ENCODE peak calls at places on chromosome 10, in five cellular contexts. One of them, this sample, is unnamed.

GRCh38 chr10:62503871-62504270 is 129.7 kb downstream of the ZNF365 start:
- DNase-seq in K562: no peak
- DNase-seq in HepG2: no peak
- DNase-seq in SK-N-SH: no peak
- DNase-seq in GM12878: no peak
- DNase-seq in this sample: no peak

GRCh38 chr10:19493917-19494316 is 322.3 kb upstream of the PLXDC2 start:
- DNase-seq in K562: no peak
- DNase-seq in HepG2: no peak
- DNase-seq in SK-N-SH: no peak
- DNase-seq in GM12878: no peak
- DNase-seq in this sample: no peak

GRCh38 chr10:114501650-114502049 is 97.3 kb upstream of the AFAP1L2 start:
- DNase-seq in K562: no peak
- DNase-seq in HepG2: no peak
- DNase-seq in SK-N-SH: no peak
- DNase-seq in GM12878: no peak
- DNase-seq in this sample: no peak

GRCh38 chr10:89644691-89644966 is 413 bp downstream of the PANK1 start:
- DNase-seq in K562: no peak
- DNase-seq in HepG2: no peak
- DNase-seq in SK-N-SH: no peak
- DNase-seq in GM12878: no peak
- DNase-seq in this sample: peak; percentile 41

GRCh38 chr10:49076741-49077521 is 38.4 kb downstream of the VSTM4 start:
- DNase-seq in K562: no peak
- DNase-seq in HepG2: no peak
- DNase-seq in SK-N-SH: no peak
- DNase-seq in GM12878: peak; percentile 44
- DNase-seq in this sample: no peak

GRCh38 chr10:120514035-120514620 is 57.1 kb downstream of the PLPP4 start:
- DNase-seq in K562: peak; percentile 36
- DNase-seq in HepG2: peak; percentile 24
- DNase-seq in SK-N-SH: no peak
- DNase-seq in GM12878: no peak
- DNase-seq in this sample: peak; percentile 76

GRCh38 chr10:95850791-95851190 is 57.0 kb upstream of the CC2D2B start:
- DNase-seq in K562: no peak
- DNase-seq in HepG2: no peak
- DNase-seq in SK-N-SH: no peak
- DNase-seq in GM12878: no peak
- DNase-seq in this sample: no peak

GRCh38 chr10:117318909-117319308 is 56.3 kb downstream of the PDZD8 start:
- DNase-seq in K562: no peak
- DNase-seq in HepG2: no peak
- DNase-seq in SK-N-SH: peak; percentile 5
- DNase-seq in GM12878: no peak
- DNase-seq in this sample: no peak

GRCh38 chr10:86348321-86349210 is 18.0 kb downstream of the GRID1 start:
- DNase-seq in K562: peak; percentile 14
- DNase-seq in HepG2: peak; percentile 19
- DNase-seq in SK-N-SH: peak; percentile 71
- DNase-seq in GM12878: no peak
- DNase-seq in this sample: no peak

GRCh38 chr10:5155951-5156350 is 29.0 kb downstream of the AKR1C8 start:
- DNase-seq in K562: no peak
- DNase-seq in HepG2: no peak
- DNase-seq in SK-N-SH: no peak
- DNase-seq in GM12878: no peak
- DNase-seq in this sample: no peak

GRCh38 chr10:20888620-20889337 is 8.3 kb downstream of the NEBL start:
- DNase-seq in K562: no peak
- DNase-seq in HepG2: no peak
- DNase-seq in SK-N-SH: peak; percentile 15
- DNase-seq in GM12878: no peak
- DNase-seq in this sample: no peak

GRCh38 chr10:9781681-9782080 is 1236.0 kb upstream of the CELF2 start:
- DNase-seq in K562: no peak
- DNase-seq in HepG2: no peak
- DNase-seq in SK-N-SH: no peak
- DNase-seq in GM12878: no peak
- DNase-seq in this sample: no peak

GRCh38 chr10:81426722-81427121 is 448.3 kb upstream of the NRG3 start:
- DNase-seq in K562: no peak
- DNase-seq in HepG2: no peak
- DNase-seq in SK-N-SH: no peak
- DNase-seq in GM12878: no peak
- DNase-seq in this sample: no peak

GRCh38 chr10:114920459-114920858 is 17.5 kb upstream of the TRUB1 start:
- DNase-seq in K562: no peak
- DNase-seq in HepG2: no peak
- DNase-seq in SK-N-SH: no peak
- DNase-seq in GM12878: no peak
- DNase-seq in this sample: no peak

GRCh38 chr10:124339119-124339807 is 79.5 kb downstream of the OAT start:
- DNase-seq in K562: no peak
- DNase-seq in HepG2: no peak
- DNase-seq in SK-N-SH: no peak
- DNase-seq in GM12878: no peak
- DNase-seq in this sample: no peak

GRCh38 chr10:92641492-92641891 is 48.3 kb upstream of the HHEX start:
- DNase-seq in K562: no peak
- DNase-seq in HepG2: no peak
- DNase-seq in SK-N-SH: no peak
- DNase-seq in GM12878: no peak
- DNase-seq in this sample: no peak

GRCh38 chr10:97466755-97467154 is 20.8 kb downstream of the ZDHHC16 start:
- DNase-seq in K562: no peak
- DNase-seq in HepG2: peak; percentile 59
- DNase-seq in SK-N-SH: no peak
- DNase-seq in GM12878: no peak
- DNase-seq in this sample: no peak

GRCh38 chr10:118621304-118621942 is 26.0 kb upstream of the PRLHR start:
- DNase-seq in K562: no peak
- DNase-seq in HepG2: no peak
- DNase-seq in SK-N-SH: peak; percentile 33
- DNase-seq in GM12878: no peak
- DNase-seq in this sample: no peak

GRCh38 chr10:27099448-27099847 is 846 bp downstream of the ANKRD26 start:
- DNase-seq in K562: no peak
- DNase-seq in HepG2: no peak
- DNase-seq in SK-N-SH: no peak
- DNase-seq in GM12878: no peak
- DNase-seq in this sample: no peak

DNA sequence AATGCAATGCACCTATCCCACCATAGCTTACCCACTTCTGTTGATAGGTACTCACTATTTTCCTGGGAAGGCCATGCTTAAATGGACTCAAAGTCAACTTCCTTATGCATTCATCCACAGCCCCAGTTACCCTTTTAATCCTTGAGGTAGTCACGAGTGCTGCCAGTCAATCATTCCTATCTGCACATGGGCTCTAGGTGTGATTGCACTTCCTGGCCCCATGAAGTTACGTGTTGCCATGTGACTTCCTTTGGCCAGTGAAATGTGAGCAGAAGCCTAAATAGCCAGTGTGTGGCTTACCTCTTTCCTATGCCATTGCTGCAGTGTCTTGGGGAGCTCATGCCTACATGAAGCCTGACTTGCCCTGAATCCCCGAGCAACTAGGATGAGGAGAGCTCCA is 23.5 kb upstream of the EIF5AL1 start:
- DNase-seq in K562: no peak
- DNase-seq in HepG2: no peak
- DNase-seq in SK-N-SH: no peak
- DNase-seq in GM12878: no peak
- DNase-seq in this sample: no peak
- TF ChIP-seq FOXM1 in K562: no peak
- TF ChIP-seq FOXM1 in HepG2: no peak
- TF ChIP-seq FOXM1 in SK-N-SH: no peak
- TF ChIP-seq FOXM1 in GM12878: no peak
- TF ChIP-seq FOXM1 in this sample: no peak

DNA sequence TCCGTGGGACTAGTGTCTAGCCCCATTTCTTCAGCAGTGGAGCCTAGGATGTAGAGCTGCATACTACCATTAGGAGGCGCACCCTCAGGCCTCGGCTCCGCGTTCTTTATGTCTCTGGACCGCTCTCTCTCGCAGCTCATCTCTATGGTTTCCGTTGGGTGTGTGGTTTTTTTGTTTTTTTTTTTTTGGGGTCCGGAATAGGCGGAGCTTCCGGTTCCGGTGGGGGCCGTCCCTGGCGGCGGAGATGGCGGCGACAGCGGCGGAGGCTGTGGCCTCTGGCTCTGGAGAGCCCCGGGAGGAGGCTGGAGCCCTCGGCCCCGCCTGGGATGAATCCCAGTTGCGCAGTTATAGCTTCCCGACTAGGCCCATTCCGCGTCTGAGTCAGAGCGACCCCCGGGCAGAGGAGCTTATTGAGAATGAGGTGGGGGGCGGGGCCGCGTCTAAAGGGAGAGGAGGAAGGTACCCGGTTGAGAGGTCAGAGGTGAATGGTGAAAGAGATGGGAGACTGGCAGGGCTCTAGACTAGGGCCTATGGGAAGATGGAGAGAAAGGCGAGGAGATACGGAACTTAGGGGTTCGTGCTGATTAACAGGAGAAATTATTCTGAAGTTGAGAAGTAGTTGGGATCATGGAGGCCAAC is at the start of gene HIF1AN:
- DNase-seq in K562: peak; percentile 85
- DNase-seq in HepG2: peak; percentile 94
- DNase-seq in SK-N-SH: peak; percentile 95
- DNase-seq in GM12878: peak; percentile 85
- DNase-seq in this sample: peak; percentile 95
- TF ChIP-seq FOXM1 in K562: peak; percentile 66
- TF ChIP-seq FOXM1 in HepG2: no peak
- TF ChIP-seq FOXM1 in SK-N-SH: no peak
- TF ChIP-seq FOXM1 in GM12878: peak; percentile 41
- TF ChIP-seq FOXM1 in this sample: no peak

DNA sequence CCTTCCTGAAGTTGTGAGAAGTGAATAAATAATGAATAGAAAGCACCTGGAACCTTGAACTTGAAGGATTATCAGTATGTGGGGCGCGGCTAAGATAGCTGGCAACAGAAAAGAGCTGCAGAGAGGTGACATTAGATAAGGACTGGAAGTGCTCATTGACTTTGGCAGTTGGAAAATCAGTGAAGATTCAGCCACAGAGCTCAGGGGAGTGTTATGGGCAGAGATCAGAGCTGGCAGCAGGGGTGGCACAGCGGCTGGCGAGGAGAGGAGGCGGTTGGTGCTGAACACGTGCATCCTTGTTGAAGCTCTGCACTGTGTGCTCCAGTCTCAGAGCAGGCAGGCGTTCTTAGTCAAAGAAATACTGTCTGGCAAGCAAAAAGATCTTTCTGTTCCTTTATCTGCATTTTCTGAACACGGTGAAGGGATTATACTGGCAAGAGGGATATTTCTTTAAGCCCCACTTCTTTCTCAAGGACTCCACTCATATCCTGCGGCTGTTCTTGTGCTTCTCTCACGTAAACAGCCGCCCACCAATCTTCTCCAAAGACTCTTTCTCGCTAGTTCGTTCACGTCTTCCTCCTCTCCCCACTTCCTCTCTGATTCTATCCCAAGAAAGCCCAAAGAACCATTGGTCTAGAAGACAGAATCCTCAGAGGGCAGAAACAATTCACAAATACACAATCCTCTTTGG is 38.7 kb upstream of the ADD3 start:
- DNase-seq in K562: no peak
- DNase-seq in HepG2: no peak
- DNase-seq in SK-N-SH: no peak
- DNase-seq in GM12878: no peak
- DNase-seq in this sample: no peak
- TF ChIP-seq FOXM1 in K562: no peak
- TF ChIP-seq FOXM1 in HepG2: no peak
- TF ChIP-seq FOXM1 in SK-N-SH: no peak
- TF ChIP-seq FOXM1 in GM12878: no peak
- TF ChIP-seq FOXM1 in this sample: no peak

GRCh38 chr10:17989908-17990767 is 38.4 kb downstream of the SLC39A12 start:
- DNase-seq in K562: no peak
- DNase-seq in HepG2: no peak
- DNase-seq in SK-N-SH: no peak
- DNase-seq in GM12878: peak; percentile 41
- DNase-seq in this sample: no peak
- TF ChIP-seq FOXM1 in K562: no peak
- TF ChIP-seq FOXM1 in HepG2: no peak
- TF ChIP-seq FOXM1 in SK-N-SH: no peak
- TF ChIP-seq FOXM1 in GM12878: peak; percentile 89
- TF ChIP-seq FOXM1 in this sample: no peak

DNA sequence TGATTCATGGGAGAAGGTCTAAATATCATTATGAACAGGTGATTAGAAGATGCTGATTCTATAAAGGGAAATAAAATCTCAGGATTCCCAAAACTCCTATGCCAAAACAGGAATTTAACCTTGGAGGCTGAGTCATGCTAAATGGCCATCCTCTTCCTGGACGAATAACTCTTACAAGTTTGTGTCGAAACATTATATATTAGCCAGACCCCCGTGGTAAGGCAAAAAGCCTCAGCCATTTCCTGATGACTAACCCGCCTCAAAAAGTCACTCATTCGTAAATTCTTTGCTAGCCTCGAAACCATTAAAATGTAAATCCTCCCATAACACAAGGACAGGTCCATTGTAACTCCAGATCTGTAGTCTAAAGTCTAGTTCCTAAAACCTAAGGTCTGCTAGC is 32.0 kb downstream of the CUL2 start:
- DNase-seq in K562: no peak
- DNase-seq in HepG2: peak; percentile 3
- DNase-seq in SK-N-SH: no peak
- DNase-seq in GM12878: peak; percentile 20
- DNase-seq in this sample: no peak
- TF ChIP-seq FOXM1 in K562: no peak
- TF ChIP-seq FOXM1 in HepG2: no peak
- TF ChIP-seq FOXM1 in SK-N-SH: peak; percentile 77
- TF ChIP-seq FOXM1 in GM12878: no peak
- TF ChIP-seq FOXM1 in this sample: no peak

GRCh38 chr10:16361086-16361485 is 75.7 kb upstream of the PTER start:
- DNase-seq in K562: no peak
- DNase-seq in HepG2: no peak
- DNase-seq in SK-N-SH: no peak
- DNase-seq in GM12878: no peak
- DNase-seq in this sample: no peak

GRCh38 chr10:16360001-16360400 is 76.8 kb upstream of the PTER start:
- DNase-seq in K562: no peak
- DNase-seq in HepG2: no peak
- DNase-seq in SK-N-SH: no peak
- DNase-seq in GM12878: no peak
- DNase-seq in this sample: no peak

DNA sequence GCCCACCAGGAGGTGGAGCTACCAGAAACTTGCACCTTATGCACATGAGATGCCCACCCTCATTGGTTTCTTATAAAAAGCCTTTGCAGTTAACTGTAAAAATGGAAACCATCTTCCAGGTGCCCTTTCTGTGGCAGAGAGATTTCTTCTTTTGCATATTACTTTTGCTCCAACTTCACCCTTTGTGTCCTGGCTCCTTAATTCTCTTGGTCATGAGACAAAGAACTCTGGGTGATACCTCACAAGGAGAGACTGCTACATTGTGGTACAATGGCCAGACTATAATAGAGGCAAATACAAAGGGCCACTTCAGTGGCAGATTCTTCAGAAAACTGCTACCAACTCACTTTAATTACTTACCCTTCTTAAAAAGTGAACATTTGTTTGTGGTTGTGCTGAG is 76.4 kb upstream of the PTER start:
- DNase-seq in K562: no peak
- DNase-seq in HepG2: no peak
- DNase-seq in SK-N-SH: no peak
- DNase-seq in GM12878: no peak
- DNase-seq in this sample: no peak
- TF ChIP-seq FOXM1 in K562: no peak
- TF ChIP-seq FOXM1 in HepG2: no peak
- TF ChIP-seq FOXM1 in SK-N-SH: no peak
- TF ChIP-seq FOXM1 in GM12878: no peak
- TF ChIP-seq FOXM1 in this sample: no peak

This sample was measured in HEK293T.